ENCODE peak calls at places on chromosome 22, in seven cellular contexts. P is body of pancreas; Z is psoas muscle; T is tibial nerve; S is IMR-90; Q is MM.1S; E is CD8-positive, alpha-beta T cell. K is an unnamed sample.

GRCh38 chr22:27207907-27208306 is 550.5 kb downstream of the MIAT start:
- DNase-seq in P (no peak), Z (peak; percentile 43), T (no peak), S (peak; percentile 39), Q (no peak), E (no peak), K (no peak)

GRCh38 chr22:25153961-25154685 is 45.5 kb upstream of the CRYBB3 start:
- DNase-seq in P (peak; percentile 76), Z (peak; percentile 55), T (peak; percentile 54), S (no peak), Q (no peak), E (no peak), K (no peak)

GRCh38 chr22:17171313-17172171 is 12.5 kb upstream of the HDHD5 start:
- DNase-seq in P (peak; percentile 92), Z (peak; percentile 93), T (peak; percentile 54), S (peak; percentile 85), Q (peak; percentile 88), E (peak; percentile 74), K (peak; percentile 77)

GRCh38 chr22:38566726-38567504 is 3.1 kb downstream of the DMC1 start:
- DNase-seq in P (no peak), Z (no peak), T (no peak), S (no peak), Q (no peak), E (no peak), K (no peak)

GRCh38 chr22:28674121-28674563 is 5.5 kb downstream of the TTC28 start:
- DNase-seq in P (no peak), Z (no peak), T (no peak), S (peak; percentile 43), Q (peak; percentile 88), E (no peak), K (no peak)

GRCh38 chr22:21568207-21569075 is 927 bp downstream of the UBE2L3 start:
- DNase-seq in P (peak; percentile 23), Z (no peak), T (no peak), S (peak; percentile 24), Q (peak; percentile 43), E (peak; percentile 29), K (peak; percentile 7)

GRCh38 chr22:19874307-19875060 is 19.8 kb upstream of the GNB1L start:
- DNase-seq in P (peak; percentile 19), Z (peak; percentile 22), T (no peak), S (no peak), Q (no peak), E (peak; percentile 43), K (peak; percentile 62)

GRCh38 chr22:38760477-38761201 is 4.8 kb upstream of the SUN2 start:
- DNase-seq in P (no peak), Z (no peak), T (no peak), S (peak; percentile 43), Q (no peak), E (no peak), K (no peak)

GRCh38 chr22:28116261-28116673 is 197.2 kb upstream of the PITPNB start:
- DNase-seq in P (peak; percentile 55), Z (peak; percentile 68), T (no peak), S (peak; percentile 90), Q (no peak), E (no peak), K (no peak)

GRCh38 chr22:21709688-21710087 is 25.9 kb downstream of the YPEL1 start:
- DNase-seq in P (no peak), Z (no peak), T (no peak), S (no peak), Q (no peak), E (no peak), K (no peak)

GRCh38 chr22:32317524-32317923 is 40.1 kb upstream of the RFPL3 start:
- DNase-seq in P (no peak), Z (no peak), T (no peak), S (no peak), Q (no peak), E (no peak), K (no peak)

GRCh38 chr22:32355760-32356159 is 1.9 kb upstream of the RFPL3 start:
- DNase-seq in P (no peak), Z (no peak), T (no peak), S (no peak), Q (no peak), E (no peak), K (no peak)

GRCh38 chr22:20244744-20245576 is 23.2 kb downstream of the RTN4R start:
- DNase-seq in P (no peak), Z (no peak), T (no peak), S (no peak), Q (no peak), E (peak; percentile 71), K (peak; percentile 52)

GRCh38 chr22:20014526-20015186 is 2.0 kb downstream of the ARVCF start:
- DNase-seq in P (no peak), Z (no peak), T (no peak), S (no peak), Q (no peak), E (no peak), K (no peak)

GRCh38 chr22:46145896-46146295 is 4.4 kb upstream of the PPARA start:
- DNase-seq in P (peak; percentile 3), Z (no peak), T (no peak), S (no peak), Q (no peak), E (no peak), K (no peak)

GRCh38 chr22:42964994-42965699 is 49.8 kb downstream of the PACSIN2 start:
- DNase-seq in P (no peak), Z (no peak), T (no peak), S (peak; percentile 45), Q (no peak), E (no peak), K (no peak)

GRCh38 chr22:17562906-17563870 is at the start of gene SLC25A18:
- DNase-seq in P (peak; percentile 46), Z (peak; percentile 78), T (peak; percentile 50), S (no peak), Q (no peak), E (no peak), K (no peak)

GRCh38 chr22:42743501-42743991 is 22.9 kb upstream of the A4GALT start:
- DNase-seq in P (peak; percentile 42), Z (peak; percentile 89), T (peak; percentile 85), S (no peak), Q (no peak), E (no peak), K (no peak)

GRCh38 chr22:33054276-33054675 is 3.9 kb downstream of the SYN3 start:
- DNase-seq in P (no peak), Z (no peak), T (no peak), S (no peak), Q (no peak), E (no peak), K (no peak)

GRCh38 chr22:27406389-27406861 is 395.1 kb downstream of the MN1 start:
- DNase-seq in P (no peak), Z (no peak), T (no peak), S (peak; percentile 22), Q (no peak), E (no peak), K (no peak)

GRCh38 chr22:47806894-47807293 is 1044.4 kb downstream of the TBC1D22A start:
- DNase-seq in P (no peak), Z (no peak), T (no peak), S (no peak), Q (no peak), E (no peak), K (no peak)

GRCh38 chr22:25782831-25783230 is 40.8 kb downstream of the MYO18B start:
- DNase-seq in P (no peak), Z (no peak), T (no peak), S (no peak), Q (no peak), E (no peak), K (no peak)

GRCh38 chr22:50482107-50483074 is 1.0 kb downstream of the ADM2 start:
- DNase-seq in P (peak; percentile 60), Z (no peak), T (no peak), S (no peak), Q (no peak), E (no peak), K (no peak)
- H3K27ac ChIP-seq in P (peak overlapping the region; percentile 91), Z (no peak overlapping the region), T (peak overlapping the region; percentile 45), S (peak overlapping the region; percentile 17), Q (no peak overlapping the region), E (no peak overlapping the region), K (no peak overlapping the region)

GRCh38 chr22:37222440-37222971 is 10.2 kb upstream of the SSTR3 start:
- DNase-seq in P (no peak), Z (no peak), T (no peak), S (no peak), Q (peak; percentile 77), E (peak; percentile 65), K (peak; percentile 42)

GRCh38 chr22:37223965-37224551 is 11.8 kb upstream of the SSTR3 start:
- DNase-seq in P (no peak), Z (no peak), T (no peak), S (no peak), Q (peak; percentile 71), E (no peak), K (no peak)

GRCh38 chr22:37219534-37219933 is 7.3 kb upstream of the SSTR3 start:
- DNase-seq in P (no peak), Z (no peak), T (no peak), S (no peak), Q (peak; percentile 52), E (no peak), K (no peak)

GRCh38 chr22:37220543-37220968 is 8.3 kb upstream of the SSTR3 start:
- DNase-seq in P (no peak), Z (no peak), T (no peak), S (no peak), Q (no peak), E (no peak), K (no peak)

DNA sequence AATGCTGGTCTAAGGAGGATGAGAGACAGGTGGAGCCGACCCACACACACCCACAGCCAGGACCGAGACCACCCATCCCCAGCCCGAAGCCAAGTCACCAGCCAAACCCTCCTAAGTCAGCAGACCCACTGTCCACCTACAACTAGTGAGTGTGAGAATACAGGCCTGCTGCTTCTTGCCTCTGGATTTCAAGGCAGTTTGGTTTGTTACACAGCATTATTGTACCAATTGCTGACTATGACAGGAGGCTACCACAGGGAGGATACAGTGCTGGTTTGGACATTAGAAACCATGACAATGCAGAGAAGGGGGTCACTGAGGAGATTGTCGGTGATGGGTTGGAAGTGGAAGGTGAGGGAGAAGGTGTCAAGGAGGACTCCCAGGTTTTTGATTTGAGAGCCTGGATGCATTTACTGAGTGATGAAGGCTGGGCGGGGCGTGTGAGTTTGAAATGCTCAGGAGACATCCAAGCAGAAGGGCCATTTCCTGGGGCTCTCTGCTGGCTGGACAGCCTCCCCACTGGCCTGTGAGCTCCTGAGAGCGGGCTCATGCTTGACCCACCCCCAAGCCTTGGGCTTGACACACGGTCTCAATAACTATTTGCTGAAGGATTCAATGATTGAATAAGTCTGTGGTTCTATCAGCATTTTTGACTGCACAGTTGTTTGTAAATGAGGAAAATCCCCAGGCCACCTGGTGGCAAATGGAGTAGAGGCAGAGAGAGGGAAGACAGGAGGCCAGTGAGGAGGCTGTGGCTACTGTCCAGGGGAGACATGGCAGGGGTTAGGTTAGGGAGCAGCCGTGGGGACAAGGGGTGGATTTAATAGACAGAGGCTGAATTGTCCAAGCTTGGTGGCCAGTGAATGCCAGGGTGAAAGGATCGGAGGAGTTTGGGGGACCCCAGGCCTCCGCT is 9.4 kb upstream of the SSTR3 start:
- DNase-seq in P (no peak), Z (no peak), T (no peak), S (no peak), Q (no peak), E (no peak), K (no peak)
- H3K27ac ChIP-seq in P (no peak overlapping the region), Z (no peak overlapping the region), T (peak overlapping the region; percentile 60), S (no peak overlapping the region), Q (peak overlapping the region; percentile 98), E (peak overlapping the region; percentile 53), K (peak overlapping the region; percentile 82)

GRCh38 chr22:37230673-37231405 is 13.2 kb downstream of the RAC2 start:
- DNase-seq in P (no peak), Z (no peak), T (no peak), S (no peak), Q (peak; percentile 86), E (peak; percentile 66), K (peak; percentile 54)
- H3K27ac ChIP-seq in P (no peak overlapping the region), Z (no peak overlapping the region), T (peak overlapping the region; percentile 82), S (no peak overlapping the region), Q (peak overlapping the region; percentile 99), E (peak overlapping the region; percentile 65), K (peak overlapping the region; percentile 90)

GRCh38 chr22:50581031-50581949 is 1.4 kb downstream of the CHKB start:
- DNase-seq in P (no peak), Z (no peak), T (no peak), S (no peak), Q (no peak), E (no peak), K (no peak)
- H3K27ac ChIP-seq in P (no peak overlapping the region), Z (peak overlapping the region; percentile 100), T (peak overlapping the region; percentile 99), S (no peak overlapping the region), Q (no peak overlapping the region), E (peak overlapping the region; percentile 94), K (no peak overlapping the region)